ENCODE peak calls at places on chromosomes 2 and 18, in seven cellular contexts. R is IMR-90, N is neural progenitor cell, F is astrocyte, I is endothelial cell of umbilical vein, W is HCT116, Z is H9. J is an unnamed sample.

GRCh38 chr18:3248062-3248669 is 565 bp downstream of the MYL12A start:
- DNase-seq in N (peak), W (no peak), Z (no peak), I (peak), R (peak), F (peak), J (peak)

GRCh38 chr2:226040344-226040743 is 640.8 kb downstream of the NYAP2 start:
- DNase-seq in F (no peak), R (no peak), I (no peak), Z (no peak), W (no peak), N (no peak), J (no peak)

GRCh38 chr2:119066272-119066804 is 92.2 kb downstream of the C1QL2 start:
- DNase-seq in R (no peak), Z (no peak), I (no peak), W (no peak), N (no peak), F (peak), J (no peak)

GRCh38 chr2:98698896-98699295 is 32.0 kb downstream of the MGAT4A start:
- DNase-seq in N (no peak), F (no peak), I (no peak), R (no peak), W (no peak), Z (no peak), J (no peak)

GRCh38 chr18:32891797-32892196 is 119.0 kb upstream of the KLHL14 start:
- DNase-seq in N (no peak), R (no peak), Z (no peak), F (no peak), I (no peak), W (no peak), J (no peak)

GRCh38 chr2:194103941-194104655 is 1552.9 kb upstream of the SLC39A10 start:
- DNase-seq in R (no peak), Z (no peak), W (no peak), F (no peak), N (no peak), I (no peak), J (no peak)

GRCh38 chr2:8872821-8873432 is 35.5 kb upstream of the KIDINS220 start:
- DNase-seq in N (peak), R (peak), I (peak), F (peak), W (peak), Z (no peak), J (peak)

GRCh38 chr2:186349508-186349907 is 136.6 kb upstream of the ZC3H15 start:
- DNase-seq in Z (no peak), I (peak), W (peak), N (no peak), F (peak), R (peak), J (no peak)

GRCh38 chr2:207239754-207240494 is 74.2 kb upstream of the KLF7 start:
- DNase-seq in I (no peak), Z (no peak), F (peak), W (no peak), N (no peak), R (peak), J (no peak)

GRCh38 chr2:142422769-142423168 is 292.0 kb upstream of the LRP1B start:
- DNase-seq in W (no peak), Z (no peak), F (no peak), N (no peak), I (no peak), R (no peak), J (no peak)

GRCh38 chr2:16028644-16029043 is 88.3 kb downstream of the MYCN start:
- DNase-seq in F (no peak), Z (no peak), W (no peak), R (no peak), I (no peak), N (no peak), J (no peak)

GRCh38 chr2:165825041-165825440 is 31.0 kb upstream of the GALNT3 start:
- DNase-seq in R (peak), F (peak), Z (no peak), I (no peak), W (no peak), N (no peak), J (no peak)

GRCh38 chr2:185833864-185834263 is 95.3 kb downstream of the FSIP2 start:
- DNase-seq in W (no peak), I (no peak), F (peak), N (no peak), Z (no peak), R (no peak), J (no peak)

GRCh38 chr2:176516051-176516601 is 246.9 kb downstream of the MTX2 start:
- DNase-seq in Z (no peak), W (no peak), N (no peak), F (no peak), I (peak), R (no peak), J (peak)

GRCh38 chr18:73719611-73720010 is 428.0 kb downstream of the FBXO15 start:
- DNase-seq in N (no peak), I (no peak), Z (no peak), W (no peak), F (no peak), R (no peak), J (no peak)

GRCh38 chr2:216242365-216242764 is 129.9 kb downstream of the MARCHF4 start:
- DNase-seq in F (no peak), W (no peak), R (no peak), Z (no peak), I (no peak), N (peak), J (no peak)

GRCh38 chr18:6994719-6995430 is 122.7 kb downstream of the LAMA1 start:
- DNase-seq in I (no peak), F (peak), R (no peak), W (no peak), Z (no peak), N (no peak), J (no peak)

GRCh38 chr2:61451178-61451577 is 19.7 kb downstream of the USP34 start:
- DNase-seq in Z (no peak), N (no peak), I (no peak), W (no peak), F (no peak), R (no peak), J (no peak)
- H3K27ac ChIP-seq in Z (no peak), N (no peak), I (no peak), W (no peak), F (no peak), R (no peak), J (no peak)

GRCh38 chr18:54359233-54359632 is 1.5 kb downstream of the C18orf54 start:
- DNase-seq in F (peak), W (no peak), I (peak), Z (no peak), R (peak), N (peak), J (no peak)
- H3K9ac ChIP-seq in F (peak), W (no peak), I (peak), Z (no peak), R (peak), N (peak), J (peak)

DNA sequence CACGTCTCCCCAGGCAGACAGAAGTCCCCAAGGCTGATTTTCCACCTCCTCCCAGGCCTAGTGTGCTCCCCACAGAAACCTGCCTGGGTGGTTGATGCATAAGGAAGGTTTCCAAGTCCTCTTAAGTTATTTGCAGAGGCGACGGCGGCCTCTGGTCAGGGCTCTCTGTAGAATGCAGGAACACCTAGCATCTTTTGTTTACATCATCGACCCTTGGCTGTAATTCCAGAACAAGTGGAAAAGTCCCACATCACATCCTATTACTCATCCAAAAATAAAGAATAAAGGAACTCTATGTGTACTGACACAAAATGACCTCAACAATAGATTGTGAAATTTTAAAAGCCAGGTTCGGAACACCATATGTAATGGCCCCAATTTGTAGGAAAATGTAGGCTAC is 211.1 kb downstream of the ALPK2 start:
- DNase-seq in W (no peak), R (peak), Z (no peak), I (peak), F (peak), N (no peak), J (no peak)
- H3K27ac ChIP-seq in W (no peak), R (no peak), Z (no peak), I (peak), F (peak), N (no peak), J (no peak)

GRCh38 chr2:188986839-188987238 is 12.7 kb downstream of the COL3A1 start:
- DNase-seq in N (no peak), F (peak), Z (no peak), R (peak), W (no peak), I (no peak), J (no peak)
- H3K9ac ChIP-seq in N (no peak), F (peak), Z (no peak), R (no peak), W (no peak), I (no peak), J (no peak)

DNA sequence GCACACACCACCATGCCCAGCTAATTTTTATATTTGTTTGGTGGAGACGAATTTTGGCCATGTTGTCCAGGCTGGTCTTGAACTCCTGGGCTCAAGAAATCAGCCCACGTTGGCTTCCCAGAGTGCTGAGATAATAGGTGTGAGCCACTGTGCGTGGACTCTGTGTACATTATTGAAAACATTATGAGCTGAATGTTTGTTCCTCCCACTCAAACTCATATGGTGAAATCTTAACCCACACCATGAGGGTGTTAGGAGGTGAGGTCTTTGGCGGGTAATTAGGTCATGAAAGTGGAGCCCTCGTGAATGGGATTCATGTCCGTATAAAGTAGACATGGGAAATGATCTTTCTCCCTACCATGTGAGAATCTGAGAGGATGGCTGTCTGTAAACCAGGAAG is 83.6 kb downstream of the SPTBN1 start:
- DNase-seq in I (no peak), N (no peak), W (no peak), F (no peak), R (no peak), Z (no peak), J (no peak)
- H3K27ac ChIP-seq in I (no peak), N (no peak), W (no peak), F (no peak), R (no peak), Z (no peak), J (no peak)

DNA sequence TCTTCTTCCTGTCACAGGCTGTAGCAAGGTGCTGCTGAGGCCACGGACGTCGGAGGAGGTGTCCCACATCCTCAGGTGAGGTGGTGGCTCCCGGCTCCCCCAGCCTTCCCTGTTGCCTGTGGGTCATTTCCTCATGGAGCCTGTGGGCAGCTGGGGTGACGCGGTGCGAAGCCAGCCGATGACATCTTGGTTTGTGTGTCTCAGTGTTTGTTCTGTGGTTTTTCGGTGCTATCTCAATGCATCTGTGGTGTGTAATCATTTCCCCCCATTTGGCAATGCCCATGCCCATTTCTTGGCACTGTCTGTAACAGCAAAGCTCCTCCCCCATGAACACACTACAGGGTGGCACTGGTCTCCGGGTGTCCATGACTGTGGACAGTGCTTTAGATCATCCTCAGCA is 6.6 kb downstream of the D2HGDH start:
- DNase-seq in N (no peak), R (no peak), I (no peak), Z (no peak), F (no peak), W (no peak), J (no peak)
- H3K9ac ChIP-seq in N (no peak), R (no peak), I (no peak), Z (no peak), F (no peak), W (no peak), J (no peak)

DNA sequence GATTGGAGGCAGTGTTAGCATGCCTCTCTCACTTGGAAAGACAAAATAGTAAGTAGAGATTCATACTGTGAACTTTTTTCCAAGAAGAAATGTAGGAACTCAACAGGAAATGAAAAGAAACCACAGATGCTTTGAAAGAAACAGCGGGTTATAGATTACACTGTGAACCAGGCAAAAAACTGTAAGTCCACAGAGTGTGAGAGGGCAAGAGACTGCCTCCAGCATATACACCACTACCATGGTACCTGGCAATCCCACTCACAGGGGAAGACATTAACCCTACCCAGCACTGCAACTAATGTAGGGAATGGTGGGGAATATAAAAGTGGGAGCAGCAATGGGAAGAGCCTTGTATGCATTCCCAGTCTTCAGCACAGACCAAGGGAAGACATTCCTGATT is 150.6 kb upstream of the GALNT5 start:
- DNase-seq in F (no peak), I (no peak), Z (no peak), N (no peak), R (no peak), W (no peak), J (peak)
- H3K27ac ChIP-seq in F (no peak), I (no peak), Z (no peak), N (no peak), R (no peak), W (no peak), J (peak)

DNA sequence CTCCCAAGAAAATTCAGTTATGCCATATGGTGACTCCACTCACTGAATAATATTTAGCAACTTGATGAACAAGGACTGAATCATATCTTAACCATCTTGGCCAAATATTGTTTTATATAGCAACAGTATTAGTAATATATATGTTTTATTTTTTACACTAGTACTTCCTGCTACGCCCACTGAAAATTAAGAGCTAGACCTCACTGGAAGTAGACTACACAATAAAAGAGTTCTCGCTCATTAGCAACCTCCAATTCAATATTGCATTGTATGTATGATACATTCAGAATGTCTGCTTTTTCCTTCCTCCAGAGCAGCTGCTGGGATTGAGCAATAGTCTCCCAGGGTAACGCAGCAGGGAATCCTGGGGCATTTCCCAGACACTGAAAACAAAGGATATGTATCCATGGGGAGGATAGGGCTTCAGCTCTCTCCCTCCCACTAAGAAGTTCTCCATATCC is 14.0 kb upstream of the TRIB2 start:
- DNase-seq in F (peak), I (peak), Z (no peak), W (no peak), R (peak), N (peak), J (no peak)
- H3K9ac ChIP-seq in F (peak), I (no peak), Z (no peak), W (no peak), R (no peak), N (no peak), J (no peak)

J was measured in DND-41.